ENCODE peak calls at places on chromosomes 16 and 17, in eight cellular contexts. B is DMS153; L is ACHN; U is PC-3; F is NCI-H748 treated with DMSO at 0.1 percent for 48 hours; V is naive thymus-derived CD4-positive, alpha-beta T cell; X is stimulated activated CD8-positive, alpha-beta memory T cell treated with anti-CD3 and anti-CD28 coated beads, Interleukin-4, amount 100 ng/mL, for 1 hour; J is NCI-H1105 treated with DMSO at 0.1 percent for 48 hours. G is an unnamed sample.
A peak's percentile ranks its signal among the peaks of the same experiment; 100 is the strongest.

GRCh38 chr16:82011199-82011641 is at the start of gene SDR42E1:
- DNase-seq in J (peak; percentile 69), U (no peak), B (peak; percentile 85), X (peak; percentile 35), V (peak; percentile 70), L (no peak), F (peak; percentile 46), G (peak; percentile 86)

GRCh38 chr17:60557805-60558204 is 31.8 kb upstream of the APPBP2 start:
- DNase-seq in V (no peak), B (no peak), X (no peak), U (no peak), L (peak; percentile 40), F (no peak), J (no peak), G (peak; percentile 11)

GRCh38 chr16:46673320-46674013 is 15.5 kb downstream of the VPS35 start:
- DNase-seq in J (peak; percentile 72), U (peak; percentile 60), X (no peak), B (peak; percentile 17), L (peak; percentile 80), V (peak; percentile 53), F (peak; percentile 46), G (peak; percentile 25)

GRCh38 chr16:70574595-70575271 is 51.1 kb downstream of the SF3B3 start:
- DNase-seq in X (no peak), U (no peak), J (no peak), B (no peak), V (no peak), L (no peak), F (no peak), G (no peak)

GRCh38 chr16:11142951-11143740 is 112.9 kb downstream of the SOCS1 start:
- DNase-seq in B (no peak), F (no peak), V (no peak), U (no peak), X (no peak), L (no peak), J (no peak), G (peak; percentile 39)

GRCh38 chr17:35257080-35257701 is 14.3 kb downstream of the SLFN5 start:
- DNase-seq in F (peak; percentile 61), L (no peak), J (peak; percentile 94), X (no peak), V (no peak), U (peak; percentile 90), B (peak; percentile 83), G (peak; percentile 75)

GRCh38 chr16:17312100-17312732 is 158.5 kb downstream of the XYLT1 start:
- DNase-seq in J (no peak), B (no peak), X (no peak), U (no peak), L (no peak), V (no peak), F (no peak), G (no peak)

GRCh38 chr17:34637548-34638525 is 58.5 kb downstream of the TMEM132E start:
- DNase-seq in X (peak; percentile 64), L (peak; percentile 71), V (peak; percentile 83), B (no peak), J (peak; percentile 20), U (peak; percentile 57), F (peak; percentile 7), G (peak; percentile 68)

GRCh38 chr17:41885733-41886132 is 20.5 kb upstream of the KLHL11 start:
- DNase-seq in J (no peak), U (no peak), X (no peak), B (no peak), V (no peak), F (no peak), L (peak; percentile 33), G (no peak)

GRCh38 chr17:54678158-54678557 is 222.5 kb upstream of the TOM1L1 start:
- DNase-seq in B (no peak), X (no peak), V (no peak), J (no peak), F (no peak), L (no peak), U (no peak), G (no peak)

GRCh38 chr17:45846223-45846622 is 1.5 kb downstream of the SPPL2C start:
- DNase-seq in V (no peak), B (no peak), F (no peak), X (no peak), J (no peak), L (no peak), U (no peak), G (no peak)